ENCODE peak calls at places on chromosomes 13 and 19, in eight cellular contexts. G, I, D, V, Q, B, Z and J are unnamed samples.

GRCh38 chr19:5058456-5059190 is 89.7 kb downstream of the KDM4B start:
- DNase-seq in Q (no peak), V (no peak), D (no peak), I (no peak), B (no peak), Z (no peak), G (no peak), J (no peak)

GRCh38 chr19:661427-662196 is 1.4 kb downstream of the RNF126 start:
- DNase-seq in D (peak), V (no peak), Q (no peak), I (no peak), G (no peak), Z (no peak), B (no peak), J (no peak)

GRCh38 chr13:41648314-41648935 is 191.1 kb downstream of the RGCC start:
- DNase-seq in G (no peak), D (no peak), Q (peak), Z (no peak), B (no peak), V (no peak), I (no peak), J (no peak)

GRCh38 chr13:30664689-30665088 is 47.0 kb downstream of the USPL1 start:
- DNase-seq in D (no peak), B (no peak), G (no peak), Z (no peak), I (no peak), Q (no peak), V (no peak), J (no peak)

GRCh38 chr19:1467512-1468273 is 11.3 kb downstream of the C19orf25 start:
- DNase-seq in B (peak), Q (no peak), V (no peak), Z (no peak), D (peak), G (no peak), I (peak), J (peak)

GRCh38 chr19:30132312-30133075 is 190.5 kb downstream of the URI1 start:
- DNase-seq in Q (peak), D (no peak), G (no peak), B (no peak), I (no peak), V (no peak), Z (no peak), J (no peak)

GRCh38 chr13:19153782-19154450 is 27.7 kb downstream of the TUBA3C start:
- DNase-seq in I (no peak), Z (no peak), V (no peak), B (no peak), D (no peak), G (no peak), Q (no peak), J (no peak)

GRCh38 chr19:14089662-14090508 is 666 bp downstream of the SAMD1 start:
- DNase-seq in Q (peak), G (peak), D (peak), I (peak), V (no peak), B (peak), Z (no peak), J (peak)

GRCh38 chr19:1455336-1456120 is 5.6 kb downstream of the APC2 start:
- DNase-seq in Z (no peak), B (peak), I (no peak), Q (peak), V (peak), G (peak), D (peak), J (peak)

GRCh38 chr13:36131215-36131930 is at the start of gene DCLK1:
- DNase-seq in Z (no peak), B (peak), I (no peak), Q (peak), G (peak), D (peak), V (peak), J (peak)

GRCh38 chr13:88601949-88602348 is 930.8 kb downstream of the SLITRK5 start:
- DNase-seq in G (peak), Q (no peak), D (no peak), B (no peak), V (no peak), I (no peak), Z (no peak), J (no peak)

GRCh38 chr19:18021121-18021755 is 13.3 kb downstream of the ARRDC2 start:
- DNase-seq in B (no peak), Z (peak), Q (no peak), V (peak), I (peak), D (peak), G (peak), J (no peak)

DNA sequence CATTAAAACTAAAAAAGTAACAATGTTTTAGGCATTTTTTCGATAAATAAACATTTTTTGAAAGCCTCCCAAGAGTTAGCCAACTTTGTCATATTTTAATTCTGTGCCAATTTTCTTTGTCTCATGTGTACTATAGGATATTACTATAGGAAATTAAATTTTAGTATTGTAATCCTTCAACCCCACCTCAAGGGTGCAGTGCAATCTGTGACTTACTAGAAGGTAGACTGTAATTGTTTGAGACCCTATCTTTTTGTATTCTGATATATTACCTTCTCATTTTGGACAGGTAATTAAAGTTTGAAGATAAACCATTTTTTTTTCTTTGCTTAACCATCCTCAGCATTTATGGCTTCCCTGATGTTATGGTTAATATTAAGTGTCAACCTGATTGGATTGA is 457.8 kb downstream of the PCDH20 start:
- DNase-seq in D (no peak), Q (no peak), Z (no peak), G (no peak), I (no peak), B (no peak), V (no peak), J (no peak)
- TF ChIP-seq CTCF in D (no peak), Q (no peak), Z (no peak), G (no peak), I (no peak), B (no peak), V (no peak), J (no peak)

GRCh38 chr19:3360494-3361383 is 5.6 kb upstream of the NFIC start:
- DNase-seq in I (peak), Z (peak), D (peak), Q (peak), V (peak), B (no peak), G (no peak), J (peak)
- TF ChIP-seq CTCF in I (peak), Z (no peak), D (no peak), Q (no peak), V (no peak), B (no peak), G (no peak), J (no peak)

GRCh38 chr13:93951153-93951552 is 528.3 kb downstream of the DCT start:
- DNase-seq in V (no peak), G (peak), Z (no peak), B (no peak), Q (peak), I (no peak), D (no peak), J (no peak)
- TF ChIP-seq CTCF in V (no peak), G (peak), Z (no peak), B (no peak), Q (peak), I (peak), D (no peak), J (no peak)

DNA sequence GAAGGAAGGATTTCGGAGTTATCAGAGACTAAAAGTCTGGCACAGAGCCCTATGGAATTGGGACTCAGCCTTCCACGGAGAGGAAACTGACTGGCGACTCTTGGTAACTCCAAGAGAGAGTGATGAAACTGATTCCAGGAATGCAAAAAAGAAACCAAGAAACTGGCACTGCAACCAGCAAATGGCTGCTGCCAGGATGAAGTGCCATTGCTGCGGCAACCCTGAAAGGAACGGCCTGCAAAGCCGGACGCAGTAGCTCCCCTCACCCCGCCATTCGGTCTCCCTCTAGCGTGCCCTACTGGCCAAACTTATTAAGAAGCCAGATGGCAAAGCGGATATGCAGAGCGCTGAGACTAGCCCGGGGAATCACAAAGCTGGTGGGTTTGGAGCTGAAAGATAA is 236.0 kb downstream of the PCDH9 start:
- DNase-seq in Z (peak), B (peak), D (peak), V (no peak), G (peak), Q (peak), I (peak), J (peak)
- TF ChIP-seq CTCF in Z (peak), B (peak), D (no peak), V (no peak), G (peak), Q (peak), I (peak), J (peak)

GRCh38 chr19:44587863-44588752 is 25.3 kb upstream of the IGSF23 start:
- DNase-seq in G (peak), I (no peak), Z (no peak), B (no peak), D (no peak), Q (no peak), V (no peak), J (no peak)

GRCh38 chr19:44588753-44589112 is 24.6 kb upstream of the IGSF23 start:
- DNase-seq in D (no peak), V (no peak), Z (no peak), Q (no peak), I (no peak), G (no peak), B (no peak), J (no peak)

GRCh38 chr19:44581288-44581687 is 32.1 kb upstream of the IGSF23 start:
- DNase-seq in G (no peak), I (no peak), V (no peak), Z (no peak), B (no peak), Q (no peak), D (no peak), J (no peak)

GRCh38 chr19:44582581-44583265 is 30.6 kb upstream of the IGSF23 start:
- DNase-seq in D (peak), B (peak), V (no peak), G (peak), I (peak), Q (peak), Z (no peak), J (peak)

DNA sequence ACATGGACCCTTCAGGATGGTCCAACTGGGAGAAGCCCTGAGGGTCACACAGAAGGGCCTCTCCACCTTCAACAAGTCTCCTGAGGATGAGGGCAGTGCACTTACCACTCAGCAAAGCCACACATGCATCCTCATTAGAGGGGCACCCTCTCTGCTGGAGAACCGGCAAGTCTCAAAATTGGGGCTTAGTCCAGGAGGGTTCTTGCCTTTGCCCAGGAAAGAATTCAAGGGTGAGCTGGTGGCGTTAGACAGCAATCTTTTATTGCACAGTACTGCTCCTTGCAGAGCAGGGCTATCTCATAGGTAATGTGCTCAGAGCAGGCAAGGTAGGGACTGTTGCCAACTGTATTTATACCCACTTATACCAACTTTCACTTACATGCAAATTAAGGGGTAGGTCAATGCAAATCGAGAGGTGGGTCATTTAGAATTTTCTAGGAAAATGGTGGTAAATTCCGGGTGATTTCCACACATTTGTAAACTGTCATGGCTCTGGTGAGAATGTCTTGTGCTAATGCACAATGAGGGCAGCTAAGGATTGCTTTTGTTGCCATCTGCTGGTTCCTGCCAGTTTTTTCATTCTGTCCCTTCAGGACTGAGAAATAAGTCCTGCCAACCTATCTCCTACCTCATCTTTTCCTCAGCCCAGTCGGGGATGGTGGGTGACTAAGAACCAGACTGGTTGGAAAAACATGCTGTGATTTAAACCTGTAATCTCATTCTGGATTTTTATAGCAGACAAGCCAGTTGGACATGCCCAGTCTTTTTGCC is 27.8 kb upstream of the IGSF23 start:
- DNase-seq in D (no peak), B (no peak), Z (no peak), I (no peak), V (no peak), G (peak), Q (no peak), J (no peak)
- TF ChIP-seq CTCF in D (no peak), B (no peak), Z (no peak), I (peak), V (no peak), G (no peak), Q (no peak), J (no peak)

GRCh38 chr13:53340505-53341143 is 312.0 kb downstream of the OLFM4 start:
- DNase-seq in I (no peak), Q (no peak), G (no peak), B (no peak), D (no peak), Z (no peak), V (no peak), J (no peak)
- TF ChIP-seq CTCF in I (no peak), Q (no peak), G (no peak), B (no peak), D (no peak), Z (no peak), V (no peak), J (no peak)

GRCh38 chr13:67226686-67227085 is 3.5 kb downstream of the PCDH9 start:
- DNase-seq in Z (no peak), Q (no peak), B (no peak), I (no peak), D (no peak), G (no peak), V (no peak), J (no peak)

GRCh38 chr13:67223742-67224141 is 6.4 kb downstream of the PCDH9 start:
- DNase-seq in V (no peak), I (no peak), Z (no peak), B (no peak), D (no peak), G (peak), Q (no peak), J (no peak)

GRCh38 chr13:67225252-67226159 is 4.6 kb downstream of the PCDH9 start:
- DNase-seq in G (no peak), D (no peak), Z (no peak), Q (no peak), V (no peak), B (no peak), I (no peak), J (no peak)

GRCh38 chr13:67223024-67223423 is 7.1 kb downstream of the PCDH9 start:
- DNase-seq in B (no peak), Q (no peak), I (no peak), V (no peak), Z (no peak), G (peak), D (no peak), J (no peak)

GRCh38 chr13:67224148-67224846 is 5.8 kb downstream of the PCDH9 start:
- DNase-seq in I (peak), V (peak), Q (peak), B (peak), D (peak), G (peak), Z (no peak), J (peak)
- TF ChIP-seq CTCF in I (peak), V (peak), Q (peak), B (peak), D (no peak), G (peak), Z (peak), J (peak)

DNA sequence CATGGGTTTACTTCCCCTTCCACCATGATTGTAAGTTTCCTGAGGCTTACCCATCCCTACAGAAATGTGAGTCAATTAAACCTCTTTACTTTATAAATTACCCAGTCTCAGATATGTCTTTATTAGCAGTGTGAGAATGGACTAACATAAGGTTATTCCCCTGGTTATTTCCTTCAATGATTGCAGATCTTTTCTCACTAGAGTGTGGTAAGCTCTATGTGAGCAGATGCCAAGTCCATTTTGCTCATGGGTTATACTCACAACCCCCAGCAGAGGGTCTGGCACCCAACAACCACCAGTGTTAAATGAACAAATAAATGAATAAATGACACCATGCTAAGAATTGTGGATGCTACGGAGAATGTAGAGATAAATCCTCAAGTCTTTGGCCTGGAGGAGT is 472.8 kb downstream of the LIG4 start:
- DNase-seq in V (no peak), B (no peak), G (no peak), D (no peak), Z (no peak), Q (no peak), I (no peak), J (no peak)
- TF ChIP-seq CTCF in V (no peak), B (no peak), G (no peak), D (no peak), Z (no peak), Q (no peak), I (no peak), J (no peak)

GRCh38 chr13:51645154-51645650 is 60.9 kb downstream of the WDFY2 start:
- DNase-seq in B (no peak), Z (no peak), G (peak), I (no peak), Q (peak), V (no peak), D (no peak), J (no peak)
- TF ChIP-seq CTCF in B (no peak), Z (no peak), G (no peak), I (no peak), Q (no peak), V (no peak), D (no peak), J (no peak)

GRCh38 chr13:24270639-24271131 is 38.7 kb upstream of the C1QTNF9 start:
- DNase-seq in Q (peak), I (peak), D (peak), G (peak), B (no peak), V (peak), Z (peak), J (no peak)
- TF ChIP-seq CTCF in Q (no peak), I (no peak), D (no peak), G (no peak), B (no peak), V (no peak), Z (peak), J (no peak)